ENCODE peak calls at places on chromosomes 2 and 18, in six cellular contexts. K is H1, J is prostate gland, D is ovary, L is esophagus muscularis mucosa, U is vagina. Z is an unnamed sample.
A peak's percentile ranks its signal among the peaks of the same experiment; 100 is the strongest.

GRCh38 chr2:217854684-217855083 is 148.1 kb downstream of the TNS1 start:
- DNase-seq in K (no peak), J (no peak), D (no peak), L (no peak), U (no peak), Z (no peak)

GRCh38 chr2:80073134-80073561 is 231.4 kb downstream of the LRRTM1 start:
- DNase-seq in K (no peak), J (peak; percentile 5), D (no peak), L (no peak), U (no peak), Z (no peak)

GRCh38 chr2:31523871-31524492 is 56.8 kb downstream of the SRD5A2 start:
- DNase-seq in K (peak; percentile 81), J (no peak), D (no peak), L (peak; percentile 87), U (no peak), Z (no peak)

GRCh38 chr2:109513230-109513629 is 100.5 kb downstream of the SEPTIN10 start:
- DNase-seq in K (no peak), J (no peak), D (no peak), L (no peak), U (no peak), Z (no peak)

GRCh38 chr2:145842002-145842401 is 1322.1 kb upstream of the ZEB2 start:
- DNase-seq in K (no peak), J (no peak), D (no peak), L (no peak), U (no peak), Z (no peak)

GRCh38 chr2:86704482-86704971 is 15.6 kb upstream of the RMND5A start:
- DNase-seq in K (no peak), J (peak; percentile 19), D (peak; percentile 23), L (no peak), U (no peak), Z (no peak)

GRCh38 chr2:108492364-108492763 is 41.9 kb upstream of the LIMS1 start:
- DNase-seq in K (no peak), J (no peak), D (no peak), L (no peak), U (no peak), Z (no peak)

GRCh38 chr18:37361223-37362157 is 204.1 kb downstream of the CELF4 start:
- DNase-seq in K (peak; percentile 57), J (no peak), D (no peak), L (no peak), U (no peak), Z (no peak)

GRCh38 chr2:46870051-46870839 is 45.4 kb downstream of the MCFD2 start:
- DNase-seq in K (no peak), J (no peak), D (no peak), L (no peak), U (no peak), Z (no peak)

GRCh38 chr2:224930124-224930523 is 112.1 kb downstream of the DOCK10 start:
- DNase-seq in K (no peak), J (no peak), D (no peak), L (no peak), U (no peak), Z (no peak)

GRCh38 chr2:210792000-210792399 is 235.6 kb downstream of the CPS1 start:
- DNase-seq in K (no peak), J (no peak), D (no peak), L (no peak), U (no peak), Z (no peak)

GRCh38 chr18:48805826-48806535 is 144.8 kb downstream of the SMAD7 start:
- DNase-seq in K (peak; percentile 26), J (no peak), D (peak; percentile 2), L (no peak), U (peak; percentile 43), Z (no peak)

GRCh38 chr2:213243189-213244044 is 40.8 kb upstream of the SPAG16 start:
- DNase-seq in K (no peak), J (no peak), D (no peak), L (no peak), U (no peak), Z (no peak)

GRCh38 chr2:69567157-69567908 is 76.2 kb downstream of the AAK1 start:
- DNase-seq in K (no peak), J (no peak), D (no peak), L (no peak), U (no peak), Z (no peak)

GRCh38 chr2:227186751-227187150 is 22.3 kb downstream of the COL4A3 start:
- DNase-seq in K (no peak), J (no peak), D (no peak), L (peak; percentile 39), U (no peak), Z (no peak)

GRCh38 chr2:2647156-2647555 is 316.1 kb upstream of the MYT1L start:
- DNase-seq in K (no peak), J (no peak), D (no peak), L (no peak), U (no peak), Z (no peak)

GRCh38 chr18:4106407-4107033 is 348.6 kb downstream of the DLGAP1 start:
- DNase-seq in K (peak; percentile 88), J (peak; percentile 54), D (peak; percentile 39), L (no peak), U (no peak), Z (no peak)

GRCh38 chr2:1709335-1709605 is 35.0 kb downstream of the PXDN start:
- DNase-seq in K (no peak), J (no peak), D (no peak), L (no peak), U (no peak), Z (no peak)

GRCh38 chr2:239160226-239161143 is 240.3 kb downstream of the HDAC4 start:
- DNase-seq in K (no peak), J (no peak), D (no peak), L (no peak), U (no peak), Z (no peak)

GRCh38 chr2:203758841-203759691 is 52.6 kb downstream of the CD28 start:
- DNase-seq in K (no peak), J (no peak), D (no peak), L (no peak), U (no peak), Z (no peak)

GRCh38 chr2:223166975-223167650 is 115.1 kb downstream of the KCNE4 start:
- DNase-seq in K (no peak), J (no peak), D (no peak), L (no peak), U (no peak), Z (no peak)

DNA sequence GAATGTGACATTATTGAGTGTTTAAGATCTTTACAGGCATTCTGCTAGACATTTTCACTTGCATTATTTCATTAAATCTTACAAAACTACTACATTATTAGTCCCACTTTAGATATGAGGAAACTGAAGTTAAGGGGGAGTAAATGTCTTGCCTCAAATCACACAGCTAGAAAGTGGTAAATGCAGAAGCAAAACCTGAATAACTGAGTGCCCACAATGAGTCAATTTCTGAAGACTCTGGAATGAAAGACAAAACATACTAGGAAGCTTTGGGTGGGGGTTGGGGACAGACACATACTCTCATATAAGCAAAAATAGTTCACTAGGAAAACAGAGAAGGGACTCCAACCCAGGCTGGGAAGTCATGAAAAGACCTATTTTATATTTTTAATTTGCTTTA is 214.4 kb upstream of the LRATD1 start:
- DNase-seq in K (no peak), J (no peak), D (no peak), L (no peak), U (no peak), Z (no peak)
- TF ChIP-seq CTCF in K (no peak), J (no peak), D (no peak), L (no peak), U (no peak), Z (no peak)

DNA sequence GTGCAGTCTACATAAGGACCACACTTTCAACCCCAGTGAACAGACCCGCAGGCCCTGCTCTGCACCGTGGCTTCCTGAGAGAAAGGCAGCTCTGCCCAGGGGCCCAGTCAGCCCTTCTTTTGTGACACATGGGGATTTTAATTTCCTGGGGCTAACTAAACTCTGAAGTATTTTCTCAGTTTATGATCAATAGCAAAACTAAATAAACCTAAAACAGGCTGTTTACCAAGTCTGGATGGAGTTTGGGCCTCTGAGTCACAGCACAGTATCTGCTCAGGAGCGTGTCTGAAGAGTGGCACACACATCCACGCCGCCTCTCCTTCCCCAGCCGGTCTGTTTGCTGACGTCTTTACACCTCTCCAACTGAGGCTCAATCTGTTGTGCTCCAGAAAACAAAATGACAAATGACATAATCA is 72.3 kb downstream of the LDLRAD4 start:
- DNase-seq in K (no peak), J (no peak), D (no peak), L (no peak), U (no peak), Z (no peak)
- H3K27me3 ChIP-seq in K (no peaks in the 10 kb centered on the region), J (no peaks in the 10 kb centered on the region), D (no peaks in the 10 kb centered on the region), L (no peaks in the 10 kb centered on the region), U (no peaks in the 10 kb centered on the region), Z (no peaks in the 10 kb centered on the region)

GRCh38 chr2:241094924-241095420 is 7.1 kb downstream of the MTERF4 start:
- DNase-seq in K (no peak), J (no peak), D (no peak), L (no peak), U (no peak), Z (no peak)

GRCh38 chr2:241099246-241099645 is 2.8 kb downstream of the MTERF4 start:
- DNase-seq in K (no peak), J (no peak), D (no peak), L (no peak), U (peak; percentile 19), Z (no peak)

GRCh38 chr2:241094172-241094571 is 7.9 kb downstream of the MTERF4 start:
- DNase-seq in K (no peak), J (no peak), D (no peak), L (no peak), U (no peak), Z (no peak)

GRCh38 chr2:241095594-241096290 is 6.3 kb downstream of the MTERF4 start:
- DNase-seq in K (no peak), J (no peak), D (no peak), L (no peak), U (no peak), Z (no peak)

GRCh38 chr2:241096979-241097378 is 5.1 kb downstream of the MTERF4 start:
- DNase-seq in K (no peak), J (no peak), D (no peak), L (no peak), U (no peak), Z (no peak)
- TF ChIP-seq POLR2A in K (no peak), J (no peak), D (no peak), L (no peak), U (no peak), Z (no peak)

GRCh38 chr2:185980944-185981343 is 242.3 kb downstream of the FSIP2 start:
- DNase-seq in K (no peak), J (no peak), D (no peak), L (no peak), U (no peak), Z (no peak)

GRCh38 chr2:185978634-185979405 is 240.2 kb downstream of the FSIP2 start:
- DNase-seq in K (no peak), J (no peak), D (no peak), L (no peak), U (no peak), Z (no peak)

GRCh38 chr2:185984670-185985069 is 246.1 kb downstream of the FSIP2 start:
- DNase-seq in K (no peak), J (no peak), D (no peak), L (no peak), U (no peak), Z (no peak)

DNA sequence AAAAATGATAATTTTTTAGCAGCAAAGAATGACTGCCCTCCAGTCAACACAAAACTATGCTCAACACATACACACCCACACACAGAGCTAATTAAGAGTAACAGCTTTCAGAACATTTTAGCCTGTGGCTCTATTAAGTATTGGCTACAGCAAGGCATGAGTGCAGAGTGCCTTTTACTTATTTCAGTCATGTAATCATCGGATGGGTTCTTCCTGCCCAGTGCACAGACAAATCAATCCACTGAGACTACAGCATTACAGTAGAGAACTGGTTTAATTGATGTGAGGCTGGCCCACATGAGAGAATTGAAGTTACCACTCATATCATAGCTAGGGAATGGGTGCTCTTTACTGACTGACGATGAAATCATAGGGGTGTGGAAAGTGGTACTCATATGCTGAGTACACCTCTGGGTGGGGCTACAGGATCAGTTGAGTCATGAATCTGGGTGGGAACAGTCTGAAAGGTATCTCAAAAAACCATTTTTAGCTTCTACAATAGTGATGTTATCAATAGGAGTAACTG is 241.0 kb downstream of the FSIP2 start:
- DNase-seq in K (no peak), J (no peak), D (no peak), L (no peak), U (no peak), Z (no peak)
- TF ChIP-seq CTCF in K (peak; percentile 28), J (no peak), D (no peak), L (no peak), U (no peak), Z (no peak)

Z was measured in esophagus squamous epithelium.